ENCODE peak calls at places on chromosomes 6 and 20, in five cellular contexts. E is Right ventricle myocardium superior; J is ELR; C is GM10248; H is naive thymus-derived CD4-positive, alpha-beta T cell. Q is an unnamed sample.

GRCh38 chr6:158799051-158799792 is 19.9 kb downstream of the EZR start:
- DNase-seq in E (no peak), J (peak; percentile 25), C (no peak), H (no peak), Q (no peak)

GRCh38 chr6:156379946-156380707 is 397.1 kb upstream of the ARID1B start:
- DNase-seq in E (no peak), J (peak; percentile 27), C (no peak), H (no peak), Q (no peak)

GRCh38 chr6:134519456-134519855 is 201.5 kb upstream of the SGK1 start:
- DNase-seq in E (peak; percentile 60), J (no peak), C (peak; percentile 18), H (peak; percentile 74), Q (peak; percentile 20)

GRCh38 chr6:20810732-20811111 is 276.5 kb downstream of the CDKAL1 start:
- DNase-seq in E (peak; percentile 55), J (peak; percentile 3), C (no peak), H (no peak), Q (no peak)

GRCh38 chr20:50172347-50173013 is 18.1 kb upstream of the CEBPB start:
- DNase-seq in E (peak; percentile 95), J (peak; percentile 87), C (peak; percentile 32), H (no peak), Q (no peak)

GRCh38 chr20:44271915-44272663 is 25.0 kb downstream of the GDAP1L1 start:
- DNase-seq in E (no peak), J (no peak), C (no peak), H (no peak), Q (no peak)

GRCh38 chr6:146890644-146891434 is 292.1 kb downstream of the ADGB start:
- DNase-seq in E (no peak), J (no peak), C (no peak), H (no peak), Q (no peak)

GRCh38 chr6:68728580-68728979 is 93.5 kb downstream of the ADGRB3 start:
- DNase-seq in E (no peak), J (no peak), C (no peak), H (no peak), Q (no peak)

GRCh38 chr6:127519469-127519785 is 292 bp upstream of the MTCL3 start:
- DNase-seq in E (no peak), J (no peak), C (no peak), H (no peak), Q (no peak)

GRCh38 chr6:2523061-2523460 is 227.7 kb downstream of the MYLK4 start:
- DNase-seq in E (no peak), J (no peak), C (no peak), H (no peak), Q (no peak)

GRCh38 chr6:154824076-154824475 is 90.9 kb downstream of the SCAF8 start:
- DNase-seq in E (no peak), J (no peak), C (no peak), H (no peak), Q (no peak)

GRCh38 chr6:73388800-73389512 is 5.7 kb upstream of the DDX43 start:
- DNase-seq in E (peak; percentile 59), J (peak; percentile 87), C (peak; percentile 76), H (peak; percentile 17), Q (peak; percentile 55)

GRCh38 chr20:14384411-14384810 is 47.0 kb upstream of the FLRT3 start:
- DNase-seq in E (no peak), J (no peak), C (no peak), H (no peak), Q (no peak)

GRCh38 chr6:152952045-152952444 is 30.8 kb downstream of the FBXO5 start:
- DNase-seq in E (no peak), J (peak; percentile 73), C (no peak), H (no peak), Q (no peak)

GRCh38 chr20:19743650-19744015 is 14.4 kb upstream of the RIN2 start:
- DNase-seq in E (no peak), J (no peak), C (no peak), H (no peak), Q (no peak)

GRCh38 chr6:101926149-101926925 is 532.8 kb downstream of the GRIK2 start:
- DNase-seq in E (no peak), J (no peak), C (no peak), H (no peak), Q (no peak)

GRCh38 chr6:135043364-135043763 is 11.3 kb downstream of the HBS1L start:
- DNase-seq in E (no peak), J (no peak), C (no peak), H (no peak), Q (no peak)

GRCh38 chr20:910840-911770 is 5.0 kb downstream of the ANGPT4 start:
- DNase-seq in E (no peak), J (peak; percentile 30), C (no peak), H (no peak), Q (no peak)

GRCh38 chr20:7760261-7761048 is 179.8 kb downstream of the HAO1 start:
- DNase-seq in E (no peak), J (no peak), C (no peak), H (no peak), Q (no peak)

GRCh38 chr6:45655630-45656422 is 278.1 kb upstream of the SUPT3H start:
- DNase-seq in E (no peak), J (peak; percentile 100), C (no peak), H (no peak), Q (no peak)

GRCh38 chr6:130969807-130970491 is 93.1 kb downstream of the EPB41L2 start:
- DNase-seq in E (peak; percentile 54), J (peak; percentile 50), C (no peak), H (no peak), Q (no peak)

GRCh38 chr6:73078908-73079610 is 146.2 kb downstream of the KHDC1L start:
- DNase-seq in E (no peak), J (peak; percentile 68), C (no peak), H (no peak), Q (no peak)

GRCh38 chr6:163489584-163489983 is 75.1 kb downstream of the QKI start:
- DNase-seq in E (no peak), J (peak; percentile 47), C (no peak), H (no peak), Q (no peak)

GRCh38 chr6:44606976-44607375 is 219.5 kb downstream of the CDC5L start:
- DNase-seq in E (no peak), J (no peak), C (no peak), H (no peak), Q (no peak)

GRCh38 chr20:9353180-9353915 is 161.0 kb upstream of the LAMP5 start:
- DNase-seq in E (no peak), J (no peak), C (no peak), H (no peak), Q (no peak)

GRCh38 chr20:34907616-34908469 is 31.4 kb downstream of the ACSS2 start:
- DNase-seq in E (peak; percentile 71), J (peak; percentile 99), C (no peak), H (peak; percentile 6), Q (no peak)

GRCh38 chr20:9635756-9636155 is 121.4 kb downstream of the LAMP5 start:
- DNase-seq in E (no peak), J (no peak), C (no peak), H (no peak), Q (no peak)

GRCh38 chr6:117477988-117478852 is 4.3 kb upstream of the DCBLD1 start:
- DNase-seq in E (no peak), J (peak; percentile 48), C (peak; percentile 48), H (peak; percentile 6), Q (no peak)

GRCh38 chr20:63396300-63396699 is 35.2 kb upstream of the CHRNA4 start:
- DNase-seq in E (no peak), J (no peak), C (no peak), H (no peak), Q (no peak)

GRCh38 chr6:137136065-137136464 is 37.4 kb downstream of the IL22RA2 start:
- DNase-seq in E (no peak), J (peak; percentile 21), C (no peak), H (no peak), Q (no peak)

GRCh38 chr6:32244946-32245398 is 21.1 kb upstream of the NOTCH4 start:
- DNase-seq in E (peak; percentile 87), J (peak; percentile 82), C (peak; percentile 83), H (peak; percentile 51), Q (peak; percentile 69)

GRCh38 chr6:144298167-144298671 is 13.1 kb downstream of the UTRN start:
- DNase-seq in E (no peak), J (no peak), C (no peak), H (no peak), Q (no peak)

GRCh38 chr20:11311659-11312058 is 606.0 kb upstream of the BTBD3 start:
- DNase-seq in E (no peak), J (no peak), C (no peak), H (no peak), Q (no peak)

GRCh38 chr20:41618807-41619294 is 674 bp upstream of the CHD6 start:
- DNase-seq in E (no peak), J (peak; percentile 26), C (no peak), H (peak; percentile 6), Q (no peak)

GRCh38 chr6:170032197-170032596 is 258.7 kb downstream of the DLL1 start:
- DNase-seq in E (no peak), J (no peak), C (no peak), H (no peak), Q (no peak)

Q was measured in activated CD4-positive, alpha-beta T cell treated with anti-CD3 and anti-CD28 coated beads for 4 hours.